ENCODE peak calls at places on chromosomes 16 and 17, in ten cellular contexts. H is GM10248; U is adipocyte; C is stimulated activated CD8-positive, alpha-beta memory T cell treated with anti-CD3 and anti-CD28 coated beads, Interleukin-12 subunit alpha, Interleukin-12 subunit beta, amount 100 ng/mL, for 1 hour; N is NCI-H1092 treated with DMSO at 0.1 percent for 48 hours; S is colonic mucosa; A is effector memory CD4-positive, alpha-beta T cell; I is tibial nerve; R is activated B cell treated with CpG ODN at 0.5 μM for 24 hours; D is CMK. Z is an unnamed sample.
A peak's percentile ranks its signal among the peaks of the same experiment; 100 is the strongest.

GRCh38 chr17:41682611-41683010 is 6.1 kb upstream of the EIF1 start:
- DNase-seq in A (no peak), R (no peak), I (no peak), N (no peak), D (no peak), S (no peak), U (no peak), H (no peak), C (no peak), Z (no peak)

GRCh38 chr16:56355786-56356275 is 69.5 kb downstream of the AMFR start:
- DNase-seq in D (no peak), H (no peak), C (no peak), A (no peak), R (peak; percentile 6), N (no peak), U (no peak), I (peak; percentile 9), S (no peak), Z (peak; percentile 45)

GRCh38 chr16:57619606-57620315 is 8.7 kb upstream of the ADGRG1 start:
- DNase-seq in I (peak; percentile 7), C (no peak), D (no peak), N (no peak), S (peak; percentile 92), A (no peak), R (no peak), U (no peak), H (no peak), Z (no peak)

GRCh38 chr17:51015145-51015558 is 105.5 kb downstream of the SPAG9 start:
- DNase-seq in R (no peak), I (no peak), U (peak; percentile 73), H (no peak), C (no peak), A (no peak), N (peak; percentile 84), S (no peak), D (no peak), Z (no peak)

GRCh38 chr17:51819820-51820219 is 338.7 kb downstream of the CA10 start:
- DNase-seq in C (no peak), H (no peak), D (no peak), I (no peak), R (no peak), A (no peak), N (no peak), U (no peak), S (no peak), Z (no peak)

GRCh38 chr16:22010902-22011301 is 3.0 kb downstream of the MOSMO start:
- DNase-seq in A (no peak), C (no peak), R (no peak), U (no peak), D (no peak), S (no peak), H (no peak), I (no peak), N (no peak), Z (no peak)

GRCh38 chr16:73713301-73713700 is 583.3 kb upstream of the PSMD7 start:
- DNase-seq in R (no peak), U (no peak), D (no peak), N (peak; percentile 65), A (no peak), S (no peak), H (no peak), C (no peak), I (no peak), Z (no peak)

GRCh38 chr16:59697746-59698145 is 963.6 kb upstream of the GOT2 start:
- DNase-seq in U (no peak), H (no peak), N (no peak), A (no peak), R (no peak), C (no peak), I (no peak), D (no peak), S (no peak), Z (no peak)

GRCh38 chr17:32519769-32520701 is 33.2 kb downstream of the CDK5R1 start:
- DNase-seq in C (no peak), H (peak; percentile 51), N (peak; percentile 69), D (no peak), U (peak; percentile 19), I (no peak), A (peak; percentile 44), R (no peak), S (peak; percentile 26), Z (no peak)

GRCh38 chr17:17494499-17495447 is 1.4 kb downstream of the RASD1 start:
- DNase-seq in U (peak; percentile 62), S (peak; percentile 40), N (peak; percentile 36), R (no peak), C (no peak), A (no peak), D (no peak), I (no peak), H (no peak), Z (no peak)

GRCh38 chr16:965487-965886 is 5.3 kb downstream of the LMF1 start:
- DNase-seq in U (no peak), H (no peak), N (no peak), D (no peak), I (no peak), S (no peak), R (no peak), C (no peak), A (no peak), Z (no peak)

GRCh38 chr16:74736531-74737157 is 36.0 kb upstream of the MLKL start:
- DNase-seq in A (no peak), I (no peak), D (no peak), N (no peak), C (no peak), R (no peak), U (no peak), H (no peak), S (no peak), Z (no peak)

GRCh38 chr16:9260665-9261064 is 169.2 kb downstream of the HAPSTR1 start:
- DNase-seq in U (no peak), C (no peak), A (no peak), I (no peak), R (no peak), S (peak; percentile 42), H (no peak), N (peak; percentile 31), D (no peak), Z (peak; percentile 79)

Z was measured in left lobe of liver.